ENCODE peak calls at places on chromosomes 12 and 14, in eight cellular contexts. J, W, Z, V, Q, K, T and M are unnamed samples.
A peak's percentile ranks its signal among the peaks of the same experiment; 100 is the strongest.

GRCh38 chr12:76259071-76259470 is 89.1 kb downstream of the BBS10 start:
- DNase-seq in J (no peak), W (no peak), Z (peak; percentile 64), V (no peak), Q (no peak), K (no peak), T (no peak), M (no peak)

GRCh38 chr14:91225025-91225424 is 19.5 kb downstream of the GPR68 start:
- DNase-seq in J (no peak), W (no peak), Z (peak; percentile 59), V (peak; percentile 76), Q (no peak), K (no peak), T (no peak), M (no peak)

GRCh38 chr12:121245951-121246350 is 36.0 kb downstream of the P2RX4 start:
- DNase-seq in J (no peak), W (no peak), Z (no peak), V (no peak), Q (no peak), K (no peak), T (no peak), M (no peak)

GRCh38 chr12:104567832-104568490 is 111.2 kb downstream of the CHST11 start:
- DNase-seq in J (no peak), W (no peak), Z (no peak), V (no peak), Q (no peak), K (no peak), T (no peak), M (no peak)

GRCh38 chr12:77979597-77980250 is 149.0 kb downstream of the NAV3 start:
- DNase-seq in J (no peak), W (no peak), Z (peak; percentile 25), V (no peak), Q (no peak), K (no peak), T (no peak), M (no peak)

GRCh38 chr12:92735131-92735721 is 32.4 kb downstream of the PLEKHG7 start:
- DNase-seq in J (no peak), W (peak; percentile 26), Z (peak; percentile 90), V (peak; percentile 64), Q (no peak), K (no peak), T (no peak), M (no peak)

GRCh38 chr12:117583092-117583491 is 221.7 kb upstream of the NOS1 start:
- DNase-seq in J (no peak), W (no peak), Z (no peak), V (no peak), Q (no peak), K (no peak), T (no peak), M (no peak)

GRCh38 chr14:77622562-77622961 is 6.1 kb upstream of the SPTLC2 start:
- DNase-seq in J (no peak), W (no peak), Z (no peak), V (peak; percentile 54), Q (no peak), K (no peak), T (no peak), M (peak; percentile 75)

GRCh38 chr12:78062781-78063180 is 232.1 kb downstream of the NAV3 start:
- DNase-seq in J (peak; percentile 23), W (no peak), Z (peak; percentile 85), V (peak; percentile 64), Q (no peak), K (no peak), T (no peak), M (no peak)

GRCh38 chr14:64736271-64737131 is 32.3 kb downstream of the PLEKHG3 start:
- DNase-seq in J (no peak), W (peak; percentile 85), Z (no peak), V (peak; percentile 56), Q (no peak), K (no peak), T (no peak), M (peak; percentile 40)

GRCh38 chr14:81206115-81206514 is 14.6 kb downstream of the GTF2A1 start:
- DNase-seq in J (no peak), W (no peak), Z (peak; percentile 34), V (peak; percentile 7), Q (no peak), K (no peak), T (no peak), M (no peak)

GRCh38 chr12:14416658-14417057 is 51.2 kb downstream of the ATF7IP start:
- DNase-seq in J (no peak), W (peak; percentile 57), Z (peak; percentile 62), V (peak; percentile 76), Q (no peak), K (no peak), T (no peak), M (no peak)

GRCh38 chr14:103858063-103858820 is 10.9 kb upstream of the PPP1R13B start:
- DNase-seq in J (no peak), W (no peak), Z (no peak), V (no peak), Q (no peak), K (no peak), T (no peak), M (peak; percentile 38)

GRCh38 chr12:24911284-24911791 is 37.6 kb downstream of the BCAT1 start:
- DNase-seq in J (no peak), W (no peak), Z (peak; percentile 85), V (no peak), Q (no peak), K (no peak), T (no peak), M (no peak)

GRCh38 chr12:132560831-132561783 is 49.3 kb downstream of the LRCOL1 start:
- DNase-seq in J (peak; percentile 68), W (peak; percentile 90), Z (peak; percentile 54), V (peak; percentile 79), Q (peak; percentile 63), K (peak; percentile 90), T (peak; percentile 72), M (peak; percentile 68)

GRCh38 chr14:104386281-104386841 is 193.2 kb upstream of the C14orf180 start:
- DNase-seq in J (no peak), W (no peak), Z (no peak), V (no peak), Q (no peak), K (no peak), T (no peak), M (peak; percentile 45)

GRCh38 chr14:80695869-80696268 is 245.7 kb downstream of the CEP128 start:
- DNase-seq in J (no peak), W (no peak), Z (no peak), V (no peak), Q (no peak), K (no peak), T (peak; percentile 18), M (no peak)

GRCh38 chr14:43983721-43984120 is 523.4 kb downstream of the FSCB start:
- DNase-seq in J (no peak), W (no peak), Z (no peak), V (no peak), Q (no peak), K (no peak), T (no peak), M (no peak)

GRCh38 chr14:36585100-36585499 is 2.7 kb upstream of the NKX2-8 start:
- DNase-seq in J (no peak), W (no peak), Z (no peak), V (no peak), Q (no peak), K (no peak), T (no peak), M (no peak)